ENCODE peak calls at places on chromosomes 7 and 10, in ten cellular contexts. D, F, V, C, L, W, R, P, K and O are unnamed samples.

GRCh38 chr7:130990178-130990832 is 256.3 kb upstream of the KLF14 start:
- DNase-seq in D (no peak), F (no peak), V (no peak), C (no peak), L (no peak), W (no peak), R (no peak), P (no peak), K (no peak), O (no peak)

GRCh38 chr10:6162589-6163356 is 40.0 kb upstream of the PFKFB3 start:
- DNase-seq in D (peak; percentile 45), F (no peak), V (peak; percentile 73), C (no peak), L (no peak), W (peak; percentile 84), R (no peak), P (no peak), K (no peak), O (peak; percentile 23)

GRCh38 chr10:117678106-117678505 is 135.6 kb downstream of the EMX2 start:
- DNase-seq in D (no peak), F (no peak), V (no peak), C (no peak), L (no peak), W (no peak), R (peak; percentile 31), P (peak; percentile 19), K (no peak), O (no peak)

GRCh38 chr10:11587860-11588259 is 23.6 kb downstream of the USP6NL start:
- DNase-seq in D (no peak), F (no peak), V (peak; percentile 63), C (no peak), L (no peak), W (no peak), R (no peak), P (no peak), K (no peak), O (no peak)

GRCh38 chr7:66142996-66143395 is 28.3 kb downstream of the CRCP start:
- DNase-seq in D (no peak), F (no peak), V (no peak), C (no peak), L (no peak), W (peak; percentile 39), R (no peak), P (no peak), K (no peak), O (no peak)

GRCh38 chr7:70071786-70072185 is 473.5 kb downstream of the AUTS2 start:
- DNase-seq in D (no peak), F (no peak), V (no peak), C (no peak), L (no peak), W (no peak), R (no peak), P (no peak), K (no peak), O (no peak)

GRCh38 chr10:14884082-14884481 is 5.4 kb downstream of the SUV39H2 start:
- DNase-seq in D (no peak), F (no peak), V (no peak), C (no peak), L (no peak), W (no peak), R (no peak), P (no peak), K (no peak), O (no peak)

GRCh38 chr10:12382956-12383531 is 33.7 kb downstream of the CAMK1D start:
- DNase-seq in D (no peak), F (no peak), V (no peak), C (no peak), L (no peak), W (no peak), R (no peak), P (no peak), K (no peak), O (peak; percentile 10)

DNA sequence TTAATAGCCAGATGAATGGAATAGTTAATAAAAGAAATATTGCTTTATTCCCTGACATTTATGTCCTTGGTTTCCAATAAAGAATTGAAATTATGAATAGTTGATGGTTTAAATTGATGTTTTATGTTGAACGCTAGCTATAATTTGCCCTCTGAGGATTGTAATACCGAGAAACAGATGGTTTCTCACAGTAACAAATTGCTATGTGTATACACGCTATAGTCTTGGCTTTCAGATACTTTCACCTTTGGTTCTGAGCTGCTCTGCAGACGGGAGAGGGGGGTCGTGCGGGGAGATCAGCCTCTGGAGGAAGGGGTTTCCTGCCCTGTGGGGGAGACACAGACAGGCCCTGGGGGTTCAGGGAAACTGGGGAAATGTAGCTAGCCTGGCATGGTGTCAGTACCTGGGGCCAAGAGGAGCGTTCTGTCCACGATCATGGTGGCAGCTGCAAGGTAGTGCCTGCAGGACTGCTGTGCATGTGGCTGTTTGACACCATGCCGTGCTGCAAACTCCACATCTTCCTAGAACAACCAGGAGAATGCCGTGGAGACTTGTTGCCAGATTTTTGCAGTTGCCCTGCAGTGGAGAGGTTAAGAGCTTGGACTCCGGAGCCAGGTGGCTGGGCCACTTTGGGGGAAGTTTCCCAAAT is 167.7 kb downstream of the CUX1 start:
- DNase-seq in D (no peak), F (no peak), V (no peak), C (no peak), L (no peak), W (no peak), R (no peak), P (no peak), K (no peak), O (no peak)
- H3K4me3 ChIP-seq in D (no peak overlapping the region), F (no peak overlapping the region), V (no peak overlapping the region), C (no peak overlapping the region), L (no peak overlapping the region), W (no peak overlapping the region), R (no peak overlapping the region), P (no peak overlapping the region), K (no peak overlapping the region), O (no peak overlapping the region)

GRCh38 chr10:97713351-97713827 is at the start of gene MARVELD1:
- DNase-seq in D (peak; percentile 55), F (peak; percentile 93), V (peak; percentile 92), C (peak; percentile 87), L (peak; percentile 54), W (peak; percentile 70), R (peak; percentile 84), P (peak; percentile 92), K (peak; percentile 53), O (peak; percentile 84)

GRCh38 chr10:97714401-97715258 is 1.1 kb downstream of the MARVELD1 start:
- DNase-seq in D (peak; percentile 68), F (peak; percentile 94), V (peak; percentile 90), C (peak; percentile 77), L (peak; percentile 58), W (peak; percentile 68), R (peak; percentile 86), P (peak; percentile 87), K (no peak), O (peak; percentile 79)

GRCh38 chr10:97715259-97715874 is 1.8 kb downstream of the MARVELD1 start:
- DNase-seq in D (no peak), F (no peak), V (peak; percentile 81), C (no peak), L (no peak), W (no peak), R (no peak), P (no peak), K (no peak), O (no peak)

GRCh38 chr10:97711640-97712267 is 1.8 kb upstream of the MARVELD1 start:
- DNase-seq in D (no peak), F (no peak), V (no peak), C (no peak), L (no peak), W (no peak), R (no peak), P (no peak), K (no peak), O (no peak)

DNA sequence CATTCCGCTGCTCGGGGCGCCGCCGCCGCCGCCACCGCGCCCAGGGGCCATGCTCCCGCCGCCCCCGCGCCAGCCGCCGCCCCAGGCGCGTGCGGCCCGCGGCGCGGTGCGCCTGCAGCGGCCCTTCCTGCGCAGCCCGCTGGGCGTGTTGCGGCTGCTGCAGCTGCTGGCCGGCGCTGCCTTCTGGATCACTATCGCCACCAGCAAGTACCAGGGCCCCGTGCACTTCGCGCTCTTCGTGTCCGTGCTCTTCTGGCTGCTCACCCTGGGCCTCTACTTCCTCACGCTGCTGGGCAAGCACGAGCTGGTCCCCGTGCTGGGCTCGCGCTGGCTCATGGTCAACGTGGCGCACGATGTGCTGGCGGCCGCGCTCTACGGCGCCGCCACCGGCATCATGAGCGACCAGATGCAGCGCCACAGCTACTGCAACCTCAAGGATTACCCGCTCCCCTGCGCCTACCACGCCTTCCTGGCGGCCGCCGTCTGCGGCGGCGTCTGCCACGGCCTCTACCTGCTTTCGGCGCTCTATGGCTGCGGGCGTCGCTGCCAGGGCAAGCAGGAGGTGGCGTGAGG is 384 bp downstream of the MARVELD1 start:
- DNase-seq in D (peak; percentile 75), F (peak; percentile 88), V (peak; percentile 71), C (peak; percentile 79), L (peak; percentile 81), W (peak; percentile 86), R (peak; percentile 74), P (peak; percentile 69), K (peak; percentile 46), O (peak; percentile 67)
- TF ChIP-seq CTCF in D (peak; percentile 36), F (no peak), V (peak; percentile 31), C (no peak), L (peak; percentile 29), W (no peak), R (peak; percentile 29), P (peak; percentile 5), K (no peak), O (peak; percentile 10)

GRCh38 chr10:26212511-26212910 is 4.1 kb upstream of the GAD2 start:
- DNase-seq in D (no peak), F (no peak), V (no peak), C (no peak), L (no peak), W (no peak), R (no peak), P (no peak), K (no peak), O (no peak)

GRCh38 chr10:26214004-26214403 is 2.6 kb upstream of the GAD2 start:
- DNase-seq in D (no peak), F (no peak), V (peak; percentile 91), C (no peak), L (no peak), W (no peak), R (no peak), P (no peak), K (no peak), O (no peak)

GRCh38 chr10:26211781-26212444 is 4.7 kb upstream of the GAD2 start:
- DNase-seq in D (no peak), F (no peak), V (peak; percentile 72), C (no peak), L (no peak), W (no peak), R (no peak), P (no peak), K (no peak), O (no peak)

GRCh38 chr10:26214538-26215461 is 1.8 kb upstream of the GAD2 start:
- DNase-seq in D (no peak), F (no peak), V (peak; percentile 61), C (no peak), L (no peak), W (no peak), R (no peak), P (no peak), K (no peak), O (no peak)

GRCh38 chr10:26213157-26213780 is 3.3 kb upstream of the GAD2 start:
- DNase-seq in D (no peak), F (no peak), V (peak; percentile 64), C (no peak), L (no peak), W (no peak), R (no peak), P (no peak), K (no peak), O (no peak)
- H3K4me3 ChIP-seq in D (no peak overlapping the region), F (no peak overlapping the region), V (peak overlapping the region; percentile 53), C (no peak overlapping the region), L (no peak overlapping the region), W (no peak overlapping the region), R (no peak overlapping the region), P (no peak overlapping the region), K (no peak overlapping the region), O (no peak overlapping the region)

GRCh38 chr10:18606051-18606730 is 45.2 kb downstream of the NSUN6 start:
- DNase-seq in D (no peak), F (no peak), V (no peak), C (no peak), L (no peak), W (no peak), R (no peak), P (no peak), K (no peak), O (peak; percentile 15)

GRCh38 chr10:18599392-18599791 is 52.0 kb downstream of the NSUN6 start:
- DNase-seq in D (no peak), F (no peak), V (no peak), C (no peak), L (no peak), W (no peak), R (no peak), P (no peak), K (no peak), O (no peak)

GRCh38 chr10:18601321-18601720 is 50.1 kb downstream of the NSUN6 start:
- DNase-seq in D (no peak), F (no peak), V (peak; percentile 5), C (no peak), L (no peak), W (no peak), R (no peak), P (no peak), K (no peak), O (no peak)
- TF ChIP-seq CTCF in D (no peak), F (no peak), V (no peak), C (no peak), L (no peak), W (no peak), R (no peak), P (peak; percentile 16), K (no peak), O (no peak)